ENCODE peak calls at places on chromosomes 5 and 9, in eight cellular contexts. H, D, Q, U, J, S, Y and C are unnamed samples.

GRCh38 chr9:113148377-113148715 is 2.5 kb upstream of the SLC31A2 start:
- DNase-seq in H (no peak), D (no peak), Q (no peak), U (no peak), J (no peak), S (no peak), Y (no peak), C (no peak)

GRCh38 chr9:87792831-87793288 is 66.9 kb downstream of the CTSL start:
- DNase-seq in H (no peak), D (peak; percentile 93), Q (peak; percentile 80), U (no peak), J (no peak), S (peak; percentile 75), Y (peak; percentile 86), C (peak; percentile 4)

GRCh38 chr5:32462618-32463017 is 18.1 kb upstream of the ZFR start:
- DNase-seq in H (no peak), D (peak; percentile 45), Q (no peak), U (no peak), J (no peak), S (peak; percentile 79), Y (no peak), C (no peak)

GRCh38 chr9:101445353-101446029 is 9.9 kb upstream of the ALDOB start:
- DNase-seq in H (no peak), D (no peak), Q (no peak), U (no peak), J (no peak), S (no peak), Y (peak; percentile 10), C (no peak)

GRCh38 chr5:179607449-179607931 is 16.0 kb downstream of the HNRNPH1 start:
- DNase-seq in H (no peak), D (no peak), Q (peak; percentile 85), U (no peak), J (no peak), S (no peak), Y (no peak), C (no peak)

GRCh38 chr5:51495672-51496071 is 112.4 kb downstream of the ISL1 start:
- DNase-seq in H (no peak), D (peak; percentile 1), Q (no peak), U (no peak), J (no peak), S (peak; percentile 80), Y (no peak), C (no peak)

GRCh38 chr9:28073278-28073677 is 500.0 kb upstream of the C9orf72 start:
- DNase-seq in H (no peak), D (peak; percentile 28), Q (no peak), U (peak; percentile 76), J (no peak), S (peak; percentile 16), Y (peak; percentile 27), C (peak; percentile 17)

GRCh38 chr9:18569941-18570630 is 96.1 kb downstream of the ADAMTSL1 start:
- DNase-seq in H (no peak), D (no peak), Q (no peak), U (no peak), J (no peak), S (no peak), Y (no peak), C (no peak)

GRCh38 chr9:131049829-131050715 is 41.1 kb downstream of the LAMC3 start:
- DNase-seq in H (no peak), D (no peak), Q (no peak), U (no peak), J (no peak), S (no peak), Y (no peak), C (no peak)

GRCh38 chr9:134634667-134635230 is 6.9 kb upstream of the COL5A1 start:
- DNase-seq in H (no peak), D (no peak), Q (peak; percentile 34), U (no peak), J (no peak), S (no peak), Y (no peak), C (no peak)

GRCh38 chr9:96232539-96233241 is 69.3 kb downstream of the HSD17B3 start:
- DNase-seq in H (no peak), D (peak; percentile 51), Q (peak; percentile 76), U (peak; percentile 64), J (peak; percentile 13), S (no peak), Y (peak; percentile 37), C (no peak)

GRCh38 chr5:124906339-124907097 is 160.1 kb upstream of the ZNF608 start:
- DNase-seq in H (no peak), D (peak; percentile 85), Q (peak; percentile 77), U (peak; percentile 81), J (no peak), S (peak; percentile 78), Y (peak; percentile 61), C (no peak)

GRCh38 chr5:95697781-95698681 is 15.2 kb upstream of the SPATA9 start:
- DNase-seq in H (no peak), D (no peak), Q (no peak), U (peak; percentile 35), J (no peak), S (no peak), Y (no peak), C (no peak)

GRCh38 chr5:83957188-83957587 is 236.5 kb upstream of the HAPLN1 start:
- DNase-seq in H (no peak), D (no peak), Q (no peak), U (no peak), J (peak; percentile 35), S (peak; percentile 32), Y (no peak), C (no peak)

GRCh38 chr5:26894719-26895263 is 143.6 kb downstream of the CDH9 start:
- DNase-seq in H (no peak), D (peak; percentile 0), Q (no peak), U (no peak), J (no peak), S (peak; percentile 23), Y (no peak), C (no peak)

GRCh38 chr5:137888489-137888874 is 775 bp upstream of the PKD2L2 start:
- DNase-seq in H (no peak), D (peak; percentile 2), Q (no peak), U (no peak), J (no peak), S (peak; percentile 1), Y (no peak), C (no peak)

GRCh38 chr5:141934099-141934844 is 10.6 kb downstream of the DELE1 start:
- DNase-seq in H (no peak), D (no peak), Q (no peak), U (no peak), J (no peak), S (peak; percentile 72), Y (no peak), C (no peak)

GRCh38 chr5:67234671-67235176 is 38.1 kb upstream of the CD180 start:
- DNase-seq in H (no peak), D (peak; percentile 81), Q (peak; percentile 61), U (no peak), J (no peak), S (peak; percentile 90), Y (peak; percentile 64), C (no peak)

GRCh38 chr5:175321927-175322532 is 122.0 kb downstream of the DRD1 start:
- DNase-seq in H (no peak), D (no peak), Q (no peak), U (peak; percentile 92), J (no peak), S (peak; percentile 45), Y (peak; percentile 32), C (peak; percentile 38)

GRCh38 chr5:17061973-17062470 is 125.9 kb upstream of the MYO10 start:
- DNase-seq in H (no peak), D (no peak), Q (no peak), U (no peak), J (no peak), S (no peak), Y (no peak), C (no peak)

GRCh38 chr5:82422751-82423181 is 144.6 kb upstream of the RPS23 start:
- DNase-seq in H (no peak), D (peak; percentile 58), Q (no peak), U (no peak), J (no peak), S (peak; percentile 91), Y (peak; percentile 83), C (no peak)

GRCh38 chr9:128969491-128969890 is 22.0 kb downstream of the NUP188 start:
- DNase-seq in H (no peak), D (no peak), Q (no peak), U (no peak), J (no peak), S (peak; percentile 52), Y (no peak), C (no peak)

GRCh38 chr5:33423018-33423630 is 17.6 kb upstream of the TARS1 start:
- DNase-seq in H (no peak), D (peak; percentile 26), Q (no peak), U (peak; percentile 14), J (no peak), S (peak; percentile 44), Y (peak; percentile 41), C (peak; percentile 27)

GRCh38 chr5:39411051-39411450 is 13.7 kb downstream of the DAB2 start:
- DNase-seq in H (no peak), D (peak; percentile 62), Q (no peak), U (no peak), J (no peak), S (peak; percentile 76), Y (no peak), C (no peak)

GRCh38 chr9:13719410-13719809 is 439.9 kb upstream of the MPDZ start:
- DNase-seq in H (no peak), D (no peak), Q (no peak), U (no peak), J (no peak), S (peak; percentile 69), Y (no peak), C (no peak)

GRCh38 chr5:538801-539468 is 14.7 kb upstream of the SLC9A3 start:
- DNase-seq in H (no peak), D (no peak), Q (peak; percentile 35), U (no peak), J (no peak), S (no peak), Y (no peak), C (no peak)